ENCODE peak calls at places on chromosomes 7 and 10, in eight cellular contexts. M is GM04504, K is frontal cortex, Q is activated gamma-delta T cell, A is right cardiac atrium, L is progenitor cell of endocrine pancreas, T is iPS-NIHi11, X is cardiac fibroblast. C is an unnamed sample.

GRCh38 chr10:109880886-109881467 is 42.3 kb downstream of the XPNPEP1 start:
- DNase-seq in Q (no peak), X (no peak), M (no peak), T (no peak), A (no peak), K (no peak), L (no peak), C (no peak)

GRCh38 chr10:71831646-71832552 is 19.2 kb downstream of the PSAP start:
- DNase-seq in X (peak; percentile 82), Q (no peak), T (no peak), M (no peak), L (no peak), K (no peak), A (no peak), C (no peak)

GRCh38 chr10:131824371-131825149 is 76.2 kb upstream of the PPP2R2D start:
- DNase-seq in M (no peak), K (no peak), X (no peak), T (no peak), Q (no peak), A (no peak), L (no peak), C (no peak)

GRCh38 chr10:43197834-43198681 is 59.8 kb downstream of the CSGALNACT2 start:
- DNase-seq in K (peak; percentile 19), L (no peak), A (no peak), X (peak; percentile 28), T (peak; percentile 55), M (no peak), Q (no peak), C (peak; percentile 46)

GRCh38 chr10:22825841-22826240 is 102.0 kb upstream of the ARMC3 start:
- DNase-seq in A (peak; percentile 64), Q (no peak), L (no peak), K (no peak), M (no peak), T (no peak), X (no peak), C (no peak)

GRCh38 chr7:38978474-38978873 is 765 bp downstream of the POU6F2 start:
- DNase-seq in K (no peak), T (no peak), M (no peak), Q (no peak), X (no peak), L (no peak), A (no peak), C (no peak)

GRCh38 chr7:128940494-128941322 is 3.0 kb downstream of the IRF5 start:
- DNase-seq in A (peak; percentile 86), X (no peak), M (no peak), L (no peak), Q (no peak), T (peak; percentile 63), K (no peak), C (peak; percentile 84)

GRCh38 chr7:94452257-94452656 is 57.4 kb upstream of the CASD1 start:
- DNase-seq in M (no peak), K (no peak), L (no peak), Q (no peak), X (no peak), A (no peak), T (no peak), C (no peak)

GRCh38 chr10:96228408-96229019 is 42.9 kb downstream of the BLNK start:
- DNase-seq in M (no peak), K (no peak), L (no peak), Q (no peak), A (no peak), X (no peak), T (no peak), C (no peak)

GRCh38 chr7:34806831-34807230 is 148.8 kb downstream of the NPSR1 start:
- DNase-seq in L (no peak), K (no peak), Q (no peak), T (no peak), M (no peak), A (no peak), X (no peak), C (no peak)

GRCh38 chr7:78279035-78279434 is 480.5 kb downstream of the PHTF2 start:
- DNase-seq in T (no peak), K (no peak), A (no peak), M (peak; percentile 57), Q (no peak), L (no peak), X (peak; percentile 82), C (no peak)

GRCh38 chr10:102117391-102118159 is 2.6 kb downstream of the LDB1 start:
- DNase-seq in Q (peak; percentile 22), L (no peak), K (peak; percentile 77), X (peak; percentile 74), M (no peak), T (peak; percentile 38), A (peak; percentile 96), C (no peak)

GRCh38 chr10:80177781-80178636 is 27.3 kb downstream of the ANXA11 start:
- DNase-seq in T (no peak), Q (no peak), M (no peak), A (peak; percentile 16), L (no peak), X (peak; percentile 71), K (no peak), C (no peak)

GRCh38 chr10:90288403-90288933 is 569.4 kb downstream of the HTR7 start:
- DNase-seq in A (no peak), M (no peak), K (no peak), T (no peak), L (no peak), Q (no peak), X (peak; percentile 78), C (no peak)

GRCh38 chr7:80671744-80672143 is 33.3 kb downstream of the CD36 start:
- DNase-seq in L (no peak), M (no peak), K (no peak), X (no peak), T (no peak), Q (no peak), A (no peak), C (no peak)

GRCh38 chr10:108411181-108411580 is 1246.7 kb upstream of the SORCS1 start:
- DNase-seq in L (no peak), A (no peak), X (no peak), M (no peak), K (no peak), T (no peak), Q (no peak), C (no peak)

GRCh38 chr10:130171196-130171595 is 35.0 kb downstream of the GLRX3 start:
- DNase-seq in T (no peak), A (no peak), K (no peak), X (no peak), L (no peak), M (no peak), Q (no peak), C (no peak)

C was measured in GM12891.